ENCODE peak calls at places on chromosomes 7 and 10, in nine cellular contexts. One of them, this sample, is unnamed.

GRCh38 chr10:132648072-132648855 is 110.7 kb downstream of the INPP5A start:
- DNase-seq in A172: no peak
- DNase-seq in left ventricle myocardium inferior: peak; percentile 12
- DNase-seq in neural progenitor cell: no peak
- DNase-seq in activated CD8-positive, alpha-beta memory T cell treated with anti-CD3 and anti-CD28 coated beads, Interleukin-2, amount 10 ng/mL, durations not matched to agents 7 days and 5 days: no peak
- DNase-seq in Daoy: no peak
- DNase-seq in suprapubic skin: peak; percentile 42
- DNase-seq in CD8-positive, alpha-beta T cell: no peak
- DNase-seq in caudate nucleus: peak; percentile 70
- DNase-seq in this sample: no peak

GRCh38 chr7:22675917-22676343 is 51.1 kb upstream of the IL6 start:
- DNase-seq in A172: peak; percentile 22
- DNase-seq in left ventricle myocardium inferior: no peak
- DNase-seq in neural progenitor cell: no peak
- DNase-seq in activated CD8-positive, alpha-beta memory T cell treated with anti-CD3 and anti-CD28 coated beads, Interleukin-2, amount 10 ng/mL, durations not matched to agents 7 days and 5 days: peak; percentile 67
- DNase-seq in Daoy: peak; percentile 77
- DNase-seq in suprapubic skin: no peak
- DNase-seq in CD8-positive, alpha-beta T cell: peak; percentile 34
- DNase-seq in caudate nucleus: no peak
- DNase-seq in this sample: no peak

GRCh38 chr7:156612930-156613329 is 27.6 kb upstream of the RNF32 start:
- DNase-seq in A172: no peak
- DNase-seq in left ventricle myocardium inferior: no peak
- DNase-seq in neural progenitor cell: no peak
- DNase-seq in activated CD8-positive, alpha-beta memory T cell treated with anti-CD3 and anti-CD28 coated beads, Interleukin-2, amount 10 ng/mL, durations not matched to agents 7 days and 5 days: peak; percentile 93
- DNase-seq in Daoy: peak; percentile 55
- DNase-seq in suprapubic skin: no peak
- DNase-seq in CD8-positive, alpha-beta T cell: peak; percentile 82
- DNase-seq in caudate nucleus: no peak
- DNase-seq in this sample: no peak

GRCh38 chr7:38040831-38041230 is 120.4 kb downstream of the EPDR1 start:
- DNase-seq in A172: peak; percentile 36
- DNase-seq in left ventricle myocardium inferior: no peak
- DNase-seq in neural progenitor cell: no peak
- DNase-seq in activated CD8-positive, alpha-beta memory T cell treated with anti-CD3 and anti-CD28 coated beads, Interleukin-2, amount 10 ng/mL, durations not matched to agents 7 days and 5 days: no peak
- DNase-seq in Daoy: no peak
- DNase-seq in suprapubic skin: no peak
- DNase-seq in CD8-positive, alpha-beta T cell: no peak
- DNase-seq in caudate nucleus: no peak
- DNase-seq in this sample: no peak

GRCh38 chr7:27677912-27678612 is 15.4 kb upstream of the HIBADH start:
- DNase-seq in A172: peak; percentile 100
- DNase-seq in left ventricle myocardium inferior: no peak
- DNase-seq in neural progenitor cell: no peak
- DNase-seq in activated CD8-positive, alpha-beta memory T cell treated with anti-CD3 and anti-CD28 coated beads, Interleukin-2, amount 10 ng/mL, durations not matched to agents 7 days and 5 days: no peak
- DNase-seq in Daoy: peak; percentile 96
- DNase-seq in suprapubic skin: no peak
- DNase-seq in CD8-positive, alpha-beta T cell: no peak
- DNase-seq in caudate nucleus: no peak
- DNase-seq in this sample: no peak

GRCh38 chr7:69871886-69872592 is 273.8 kb downstream of the AUTS2 start:
- DNase-seq in A172: peak; percentile 34
- DNase-seq in left ventricle myocardium inferior: no peak
- DNase-seq in neural progenitor cell: no peak
- DNase-seq in activated CD8-positive, alpha-beta memory T cell treated with anti-CD3 and anti-CD28 coated beads, Interleukin-2, amount 10 ng/mL, durations not matched to agents 7 days and 5 days: no peak
- DNase-seq in Daoy: peak; percentile 44
- DNase-seq in suprapubic skin: no peak
- DNase-seq in CD8-positive, alpha-beta T cell: no peak
- DNase-seq in caudate nucleus: no peak
- DNase-seq in this sample: no peak

GRCh38 chr10:132500781-132501415 is 36.7 kb upstream of the INPP5A start:
- DNase-seq in A172: no peak
- DNase-seq in left ventricle myocardium inferior: no peak
- DNase-seq in neural progenitor cell: no peak
- DNase-seq in activated CD8-positive, alpha-beta memory T cell treated with anti-CD3 and anti-CD28 coated beads, Interleukin-2, amount 10 ng/mL, durations not matched to agents 7 days and 5 days: no peak
- DNase-seq in Daoy: no peak
- DNase-seq in suprapubic skin: peak; percentile 26
- DNase-seq in CD8-positive, alpha-beta T cell: no peak
- DNase-seq in caudate nucleus: no peak
- DNase-seq in this sample: no peak

GRCh38 chr7:1020849-1021251 is 23.5 kb upstream of the GPR146 start:
- DNase-seq in A172: no peak
- DNase-seq in left ventricle myocardium inferior: no peak
- DNase-seq in neural progenitor cell: no peak
- DNase-seq in activated CD8-positive, alpha-beta memory T cell treated with anti-CD3 and anti-CD28 coated beads, Interleukin-2, amount 10 ng/mL, durations not matched to agents 7 days and 5 days: no peak
- DNase-seq in Daoy: no peak
- DNase-seq in suprapubic skin: no peak
- DNase-seq in CD8-positive, alpha-beta T cell: no peak
- DNase-seq in caudate nucleus: no peak
- DNase-seq in this sample: no peak

GRCh38 chr7:117092801-117093200 is 139.5 kb downstream of the ST7 start:
- DNase-seq in A172: no peak
- DNase-seq in left ventricle myocardium inferior: no peak
- DNase-seq in neural progenitor cell: no peak
- DNase-seq in activated CD8-positive, alpha-beta memory T cell treated with anti-CD3 and anti-CD28 coated beads, Interleukin-2, amount 10 ng/mL, durations not matched to agents 7 days and 5 days: no peak
- DNase-seq in Daoy: no peak
- DNase-seq in suprapubic skin: no peak
- DNase-seq in CD8-positive, alpha-beta T cell: no peak
- DNase-seq in caudate nucleus: no peak
- DNase-seq in this sample: no peak

GRCh38 chr10:8487346-8487745 is 432.9 kb downstream of the GATA3 start:
- DNase-seq in A172: no peak
- DNase-seq in left ventricle myocardium inferior: no peak
- DNase-seq in neural progenitor cell: no peak
- DNase-seq in activated CD8-positive, alpha-beta memory T cell treated with anti-CD3 and anti-CD28 coated beads, Interleukin-2, amount 10 ng/mL, durations not matched to agents 7 days and 5 days: no peak
- DNase-seq in Daoy: peak; percentile 27
- DNase-seq in suprapubic skin: no peak
- DNase-seq in CD8-positive, alpha-beta T cell: no peak
- DNase-seq in caudate nucleus: no peak
- DNase-seq in this sample: no peak

This sample was measured in esophagus squamous epithelium.